ENCODE peak calls at places on chromosomes 4 and X, in seven cellular contexts. Y, S, C, M, B, N and R are unnamed samples.

GRCh38 chrX:153669174-153669890 is 4.3 kb downstream of the PNCK start:
- DNase-seq in Y (peak), S (no peak), C (no peak), M (no peak), B (no peak), N (no peak), R (no peak)

GRCh38 chr4:13592220-13592619 is 35.3 kb downstream of the BOD1L1 start:
- DNase-seq in Y (no peak), S (no peak), C (no peak), M (no peak), B (no peak), N (no peak), R (no peak)

GRCh38 chr4:6986781-6987565 is 56.2 kb upstream of the TADA2B start:
- DNase-seq in Y (peak), S (peak), C (peak), M (peak), B (peak), N (peak), R (peak)

GRCh38 chr4:86481429-86481828 is 112.7 kb upstream of the PTPN13 start:
- DNase-seq in Y (no peak), S (peak), C (no peak), M (no peak), B (no peak), N (no peak), R (no peak)

GRCh38 chr4:86895692-86896488 is 3.7 kb upstream of the C4orf36 start:
- DNase-seq in Y (no peak), S (peak), C (peak), M (peak), B (no peak), N (peak), R (peak)

GRCh38 chrX:56462389-56462788 is 101.0 kb upstream of the UBQLN2 start:
- DNase-seq in Y (no peak), S (no peak), C (no peak), M (no peak), B (no peak), N (no peak), R (no peak)

GRCh38 chr4:6475492-6476020 is 3.1 kb upstream of the PPP2R2C start:
- DNase-seq in Y (no peak), S (no peak), C (no peak), M (no peak), B (peak), N (no peak), R (no peak)

GRCh38 chr4:166073783-166074182 is 200.7 kb downstream of the TLL1 start:
- DNase-seq in Y (no peak), S (no peak), C (no peak), M (no peak), B (no peak), N (no peak), R (no peak)

GRCh38 chr4:165926307-165926706 is 53.3 kb downstream of the TLL1 start:
- DNase-seq in Y (no peak), S (no peak), C (no peak), M (no peak), B (no peak), N (no peak), R (no peak)

GRCh38 chr4:162117051-162117450 is 46.7 kb downstream of the FSTL5 start:
- DNase-seq in Y (no peak), S (no peak), C (no peak), M (no peak), B (no peak), N (no peak), R (no peak)

GRCh38 chr4:125314676-125315570 is at the start of gene FAT4:
- DNase-seq in Y (peak), S (peak), C (peak), M (peak), B (peak), N (peak), R (peak)

GRCh38 chrX:47587091-47587891 is 5.1 kb downstream of the TIMP1 start:
- DNase-seq in Y (no peak), S (no peak), C (no peak), M (no peak), B (peak), N (no peak), R (no peak)

GRCh38 chr4:3433138-3433869 is 8.5 kb upstream of the HGFAC start:
- DNase-seq in Y (no peak), S (no peak), C (no peak), M (no peak), B (no peak), N (no peak), R (no peak)

GRCh38 chrX:18390941-18391538 is 34.4 kb upstream of the CDKL5 start:
- DNase-seq in Y (peak), S (peak), C (peak), M (peak), B (peak), N (peak), R (no peak)

GRCh38 chrX:19789782-19790181 is 97.6 kb downstream of the SH3KBP1 start:
- DNase-seq in Y (no peak), S (no peak), C (no peak), M (no peak), B (no peak), N (no peak), R (no peak)

GRCh38 chr4:120111745-120112144 is 45.1 kb upstream of the MAD2L1 start:
- DNase-seq in Y (no peak), S (no peak), C (no peak), M (no peak), B (no peak), N (no peak), R (no peak)

GRCh38 chrX:118211891-118212816 is 95.5 kb upstream of the KLHL13 start:
- DNase-seq in Y (no peak), S (no peak), C (peak), M (no peak), B (no peak), N (no peak), R (no peak)

GRCh38 chr4:98930311-98930865 is 1.5 kb upstream of the EIF4E start:
- DNase-seq in Y (no peak), S (no peak), C (no peak), M (no peak), B (no peak), N (no peak), R (no peak)
- H3K4me3 ChIP-seq in Y (peak), S (peak), C (peak), M (no peak), B (no peak), N (peak), R (peak)

GRCh38 chr4:106694232-106694631 is 325.7 kb upstream of the GIMD1 start:
- DNase-seq in Y (no peak), S (no peak), C (no peak), M (no peak), B (no peak), N (no peak), R (no peak)

GRCh38 chr4:106695846-106696245 is 327.3 kb upstream of the GIMD1 start:
- DNase-seq in Y (no peak), S (peak), C (no peak), M (no peak), B (no peak), N (no peak), R (no peak)

GRCh38 chr4:106690487-106690886 is 321.9 kb upstream of the GIMD1 start:
- DNase-seq in Y (no peak), S (peak), C (no peak), M (no peak), B (no peak), N (no peak), R (peak)

GRCh38 chr4:106687026-106687425 is 318.4 kb upstream of the GIMD1 start:
- DNase-seq in Y (no peak), S (no peak), C (no peak), M (no peak), B (no peak), N (no peak), R (no peak)

GRCh38 chr4:106691749-106692148 is 323.2 kb upstream of the GIMD1 start:
- DNase-seq in Y (no peak), S (no peak), C (no peak), M (no peak), B (no peak), N (no peak), R (no peak)
- TF ChIP-seq CTCF in Y (no peak), S (no peak), C (no peak), M (no peak), B (no peak), N (no peak), R (peak)

GRCh38 chrX:104168127-104168526 is 1.9 kb downstream of the FAM199X start:
- DNase-seq in Y (no peak), S (no peak), C (no peak), M (no peak), B (no peak), N (no peak), R (no peak)
- H3K4me3 ChIP-seq in Y (no peak), S (peak), C (peak), M (no peak), B (no peak), N (peak), R (no peak)

DNA sequence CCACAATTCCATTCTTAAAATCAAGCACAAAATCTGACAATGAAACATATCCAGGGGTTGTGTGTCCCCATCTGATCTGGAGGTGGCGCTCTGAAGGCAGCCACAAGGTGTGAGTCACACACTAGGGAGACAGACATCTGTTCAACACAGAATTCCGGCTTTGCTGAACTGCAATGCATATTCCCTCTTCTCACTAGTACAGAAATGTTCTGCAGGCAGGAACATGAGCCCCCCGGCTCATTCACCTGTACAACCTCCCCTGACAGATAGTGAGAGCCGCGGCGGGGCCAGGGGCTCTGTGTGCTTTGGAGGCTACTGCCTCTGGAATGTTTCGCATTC is 41.9 kb downstream of the WDR1 start:
- DNase-seq in Y (no peak), S (peak), C (no peak), M (no peak), B (no peak), N (no peak), R (no peak)
- TF ChIP-seq CTCF in Y (no peak), S (peak), C (no peak), M (no peak), B (no peak), N (peak), R (no peak)

DNA sequence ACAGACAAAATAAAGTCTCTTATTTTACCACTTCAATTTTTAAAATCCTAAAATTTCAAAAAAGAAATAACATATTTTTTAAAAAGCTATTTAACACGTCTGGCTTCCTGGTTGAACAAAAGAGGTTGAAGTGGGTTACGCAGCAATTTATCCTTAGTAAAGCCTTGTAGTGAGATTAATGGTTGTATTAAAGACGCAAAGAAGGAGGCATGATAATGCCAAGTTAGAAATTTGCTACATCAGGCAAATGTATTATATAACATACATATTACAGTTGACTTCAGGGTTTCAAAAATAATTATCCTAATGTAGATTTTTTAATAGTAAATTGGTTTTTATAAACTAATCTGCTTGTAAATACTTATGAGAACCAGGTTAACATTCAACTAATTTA is 35.3 kb downstream of the ANKRD17 start:
- DNase-seq in Y (no peak), S (no peak), C (no peak), M (no peak), B (no peak), N (no peak), R (no peak)
- H3K4me3 ChIP-seq in Y (peak), S (peak), C (no peak), M (peak), B (no peak), N (no peak), R (peak)

DNA sequence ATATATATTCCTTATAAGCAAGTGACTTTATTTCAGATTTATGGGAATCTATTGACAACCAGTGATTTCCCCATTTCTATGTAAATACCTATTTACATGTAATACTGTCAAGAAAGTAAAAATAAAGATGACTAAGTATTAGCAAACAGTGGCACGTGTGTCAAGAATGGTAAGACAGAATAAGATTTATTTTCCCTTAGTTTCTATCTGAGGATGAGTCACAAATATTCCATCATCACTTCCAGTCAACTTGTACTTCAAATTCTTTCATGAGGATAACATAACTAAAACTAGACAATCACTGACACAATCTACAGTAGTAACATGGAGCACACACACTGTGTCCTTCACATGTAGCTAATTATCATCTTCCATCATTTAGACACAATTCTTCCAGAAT is 625.3 kb upstream of the PCDH7 start:
- DNase-seq in Y (no peak), S (peak), C (no peak), M (no peak), B (no peak), N (no peak), R (no peak)
- TF ChIP-seq CTCF in Y (no peak), S (no peak), C (no peak), M (no peak), B (no peak), N (no peak), R (no peak)

DNA sequence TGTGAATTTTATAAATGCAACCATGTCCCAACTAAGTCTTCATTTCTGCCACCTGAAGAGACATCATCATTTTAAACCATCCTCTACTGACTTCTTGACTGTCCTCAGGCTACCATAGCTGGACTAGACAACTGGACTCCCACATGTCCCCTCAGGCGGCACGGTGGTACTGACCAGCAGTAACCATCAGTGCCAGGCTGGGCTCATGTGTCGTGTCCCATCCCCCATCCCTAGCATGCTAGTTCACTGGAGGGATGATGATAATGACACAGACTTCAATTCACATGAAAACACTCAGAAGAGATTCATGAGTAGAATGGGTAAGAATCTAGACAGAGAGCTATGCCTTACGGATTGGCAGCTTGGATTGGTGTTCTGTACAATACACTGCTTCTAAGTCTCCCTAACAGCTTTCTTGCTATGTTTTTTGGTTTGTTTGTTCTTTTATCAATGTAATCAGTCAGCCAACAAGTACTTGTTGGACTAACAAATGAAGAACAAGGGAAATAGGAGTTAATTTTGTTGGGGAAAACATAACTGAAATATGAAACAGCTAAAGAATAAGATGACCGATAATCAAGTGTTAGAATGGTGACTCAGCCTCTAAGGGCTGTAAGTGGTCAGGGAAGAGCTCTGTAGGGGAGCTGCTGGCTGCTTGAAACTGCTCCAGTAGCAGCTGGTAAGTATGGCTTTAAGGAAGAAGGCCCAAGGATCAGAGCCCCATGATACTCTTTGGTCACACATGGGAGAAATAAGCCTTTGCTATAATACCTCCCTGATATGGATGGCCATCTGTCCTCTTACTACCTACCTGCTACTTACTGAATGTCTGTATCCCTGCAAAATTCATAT is 10.3 kb downstream of the ZDHHC9 start:
- DNase-seq in Y (no peak), S (peak), C (no peak), M (no peak), B (no peak), N (no peak), R (no peak)
- H3K4me3 ChIP-seq in Y (no peak), S (no peak), C (no peak), M (no peak), B (no peak), N (no peak), R (no peak)

DNA sequence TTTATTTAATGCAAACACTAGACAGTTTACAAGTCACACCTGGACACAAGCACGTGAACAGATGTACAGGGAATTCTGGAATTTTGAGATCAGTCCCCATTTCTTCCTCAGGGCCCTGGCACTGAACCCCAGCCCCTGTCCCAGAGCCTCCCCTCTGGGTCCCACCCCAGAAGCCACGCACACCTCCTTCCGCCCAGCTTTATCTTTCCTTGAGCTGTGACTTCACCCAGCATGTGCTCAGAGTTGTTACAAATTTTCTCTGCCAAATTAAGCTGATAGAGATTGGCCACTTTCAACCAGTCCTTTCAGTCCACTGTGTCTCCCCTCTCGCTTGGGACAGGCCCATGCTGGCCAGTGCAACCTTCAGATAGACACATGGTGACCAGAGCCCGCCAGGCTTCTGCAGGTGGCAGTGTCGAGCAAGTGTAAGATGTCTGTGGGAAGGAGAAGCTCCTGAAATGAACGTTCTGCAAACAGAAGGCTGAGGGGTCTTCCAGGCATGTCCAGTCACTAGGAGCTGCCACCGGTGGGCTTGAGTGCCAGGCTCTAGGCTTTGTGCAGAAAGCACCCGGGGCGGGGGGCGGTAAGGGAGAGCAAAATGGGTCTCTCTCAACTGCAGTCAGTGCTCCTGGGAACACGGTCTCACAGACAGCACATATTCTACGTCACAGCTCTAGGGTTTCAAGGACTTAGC is 73.3 kb downstream of the MTMR1 start:
- DNase-seq in Y (peak), S (no peak), C (no peak), M (no peak), B (no peak), N (no peak), R (no peak)
- TF ChIP-seq CTCF in Y (no peak), S (no peak), C (no peak), M (no peak), B (no peak), N (peak), R (peak)

GRCh38 chr4:54102747-54103146 is 2.8 kb downstream of the GSX2 start:
- DNase-seq in Y (no peak), S (no peak), C (no peak), M (no peak), B (no peak), N (no peak), R (no peak)
- H3K4me3 ChIP-seq in Y (no peak), S (no peak), C (no peak), M (no peak), B (no peak), N (no peak), R (no peak)